ENCODE peak calls at places on chromosomes 1 and 21, in eight cellular contexts. One of them, this sample, is unnamed.

GRCh38 chr21:44802396-44803153 is 955 bp upstream of the UBE2G2 start:
- DNase-seq in hippocampal formation: no peak
- DNase-seq in fibroblast of lung: peak
- DNase-seq in renal cortical epithelial cell: no peak
- DNase-seq in stimulated activated CD8-positive, alpha-beta memory T cell treated with anti-CD3 and anti-CD28 coated beads, Interleukin-15, amount 100 ng/mL, for 1 hour: no peak
- DNase-seq in A172: peak
- DNase-seq in effector CD4-positive, alpha-beta T cell: no peak
- DNase-seq in activated T-cell treated with anti-CD3 and anti-CD28 coated beads for 48 hours: no peak
- DNase-seq in this sample: no peak

GRCh38 chr1:90133133-90133532 is 138.2 kb downstream of the ZNF326 start:
- DNase-seq in hippocampal formation: no peak
- DNase-seq in fibroblast of lung: peak
- DNase-seq in renal cortical epithelial cell: peak
- DNase-seq in stimulated activated CD8-positive, alpha-beta memory T cell treated with anti-CD3 and anti-CD28 coated beads, Interleukin-15, amount 100 ng/mL, for 1 hour: no peak
- DNase-seq in A172: peak
- DNase-seq in effector CD4-positive, alpha-beta T cell: no peak
- DNase-seq in activated T-cell treated with anti-CD3 and anti-CD28 coated beads for 48 hours: no peak
- DNase-seq in this sample: no peak

GRCh38 chr1:38858833-38859560 is 575 bp downstream of the RRAGC start:
- DNase-seq in hippocampal formation: peak
- DNase-seq in fibroblast of lung: peak
- DNase-seq in renal cortical epithelial cell: peak
- DNase-seq in stimulated activated CD8-positive, alpha-beta memory T cell treated with anti-CD3 and anti-CD28 coated beads, Interleukin-15, amount 100 ng/mL, for 1 hour: peak
- DNase-seq in A172: peak
- DNase-seq in effector CD4-positive, alpha-beta T cell: peak
- DNase-seq in activated T-cell treated with anti-CD3 and anti-CD28 coated beads for 48 hours: peak
- DNase-seq in this sample: no peak

GRCh38 chr1:226804907-226805759 is 65.3 kb upstream of the PSEN2 start:
- DNase-seq in hippocampal formation: no peak
- DNase-seq in fibroblast of lung: no peak
- DNase-seq in renal cortical epithelial cell: no peak
- DNase-seq in stimulated activated CD8-positive, alpha-beta memory T cell treated with anti-CD3 and anti-CD28 coated beads, Interleukin-15, amount 100 ng/mL, for 1 hour: no peak
- DNase-seq in A172: no peak
- DNase-seq in effector CD4-positive, alpha-beta T cell: no peak
- DNase-seq in activated T-cell treated with anti-CD3 and anti-CD28 coated beads for 48 hours: no peak
- DNase-seq in this sample: no peak

GRCh38 chr1:192445849-192446489 is 129.2 kb downstream of the RGS21 start:
- DNase-seq in hippocampal formation: no peak
- DNase-seq in fibroblast of lung: peak
- DNase-seq in renal cortical epithelial cell: peak
- DNase-seq in stimulated activated CD8-positive, alpha-beta memory T cell treated with anti-CD3 and anti-CD28 coated beads, Interleukin-15, amount 100 ng/mL, for 1 hour: peak
- DNase-seq in A172: peak
- DNase-seq in effector CD4-positive, alpha-beta T cell: peak
- DNase-seq in activated T-cell treated with anti-CD3 and anti-CD28 coated beads for 48 hours: peak
- DNase-seq in this sample: no peak

GRCh38 chr1:9257851-9258250 is 23.3 kb downstream of the H6PD start:
- DNase-seq in hippocampal formation: no peak
- DNase-seq in fibroblast of lung: no peak
- DNase-seq in renal cortical epithelial cell: no peak
- DNase-seq in stimulated activated CD8-positive, alpha-beta memory T cell treated with anti-CD3 and anti-CD28 coated beads, Interleukin-15, amount 100 ng/mL, for 1 hour: no peak
- DNase-seq in A172: no peak
- DNase-seq in effector CD4-positive, alpha-beta T cell: no peak
- DNase-seq in activated T-cell treated with anti-CD3 and anti-CD28 coated beads for 48 hours: no peak
- DNase-seq in this sample: no peak

GRCh38 chr1:5915587-5916571 is 76.3 kb downstream of the NPHP4 start:
- DNase-seq in hippocampal formation: peak
- DNase-seq in fibroblast of lung: peak
- DNase-seq in renal cortical epithelial cell: peak
- DNase-seq in stimulated activated CD8-positive, alpha-beta memory T cell treated with anti-CD3 and anti-CD28 coated beads, Interleukin-15, amount 100 ng/mL, for 1 hour: no peak
- DNase-seq in A172: peak
- DNase-seq in effector CD4-positive, alpha-beta T cell: no peak
- DNase-seq in activated T-cell treated with anti-CD3 and anti-CD28 coated beads for 48 hours: no peak
- DNase-seq in this sample: no peak

GRCh38 chr1:36889846-36890245 is 144.5 kb downstream of the GRIK3 start:
- DNase-seq in hippocampal formation: no peak
- DNase-seq in fibroblast of lung: no peak
- DNase-seq in renal cortical epithelial cell: no peak
- DNase-seq in stimulated activated CD8-positive, alpha-beta memory T cell treated with anti-CD3 and anti-CD28 coated beads, Interleukin-15, amount 100 ng/mL, for 1 hour: no peak
- DNase-seq in A172: no peak
- DNase-seq in effector CD4-positive, alpha-beta T cell: no peak
- DNase-seq in activated T-cell treated with anti-CD3 and anti-CD28 coated beads for 48 hours: no peak
- DNase-seq in this sample: no peak

GRCh38 chr1:218330043-218330623 is 15.0 kb upstream of the TGFB2 start:
- DNase-seq in hippocampal formation: no peak
- DNase-seq in fibroblast of lung: peak
- DNase-seq in renal cortical epithelial cell: peak
- DNase-seq in stimulated activated CD8-positive, alpha-beta memory T cell treated with anti-CD3 and anti-CD28 coated beads, Interleukin-15, amount 100 ng/mL, for 1 hour: no peak
- DNase-seq in A172: peak
- DNase-seq in effector CD4-positive, alpha-beta T cell: no peak
- DNase-seq in activated T-cell treated with anti-CD3 and anti-CD28 coated beads for 48 hours: no peak
- DNase-seq in this sample: no peak

GRCh38 chr21:14752006-14752909 is 206.1 kb upstream of the SAMSN1 start:
- DNase-seq in hippocampal formation: no peak
- DNase-seq in fibroblast of lung: no peak
- DNase-seq in renal cortical epithelial cell: no peak
- DNase-seq in stimulated activated CD8-positive, alpha-beta memory T cell treated with anti-CD3 and anti-CD28 coated beads, Interleukin-15, amount 100 ng/mL, for 1 hour: no peak
- DNase-seq in A172: no peak
- DNase-seq in effector CD4-positive, alpha-beta T cell: no peak
- DNase-seq in activated T-cell treated with anti-CD3 and anti-CD28 coated beads for 48 hours: no peak
- DNase-seq in this sample: no peak

GRCh38 chr21:25080161-25080560 is 527.1 kb downstream of the MRPL39 start:
- DNase-seq in hippocampal formation: no peak
- DNase-seq in fibroblast of lung: peak
- DNase-seq in renal cortical epithelial cell: no peak
- DNase-seq in stimulated activated CD8-positive, alpha-beta memory T cell treated with anti-CD3 and anti-CD28 coated beads, Interleukin-15, amount 100 ng/mL, for 1 hour: no peak
- DNase-seq in A172: no peak
- DNase-seq in effector CD4-positive, alpha-beta T cell: no peak
- DNase-seq in activated T-cell treated with anti-CD3 and anti-CD28 coated beads for 48 hours: no peak
- DNase-seq in this sample: no peak

GRCh38 chr21:38388219-38388618 is 110.1 kb downstream of the ERG start:
- DNase-seq in hippocampal formation: no peak
- DNase-seq in fibroblast of lung: peak
- DNase-seq in renal cortical epithelial cell: no peak
- DNase-seq in stimulated activated CD8-positive, alpha-beta memory T cell treated with anti-CD3 and anti-CD28 coated beads, Interleukin-15, amount 100 ng/mL, for 1 hour: no peak
- DNase-seq in A172: no peak
- DNase-seq in effector CD4-positive, alpha-beta T cell: no peak
- DNase-seq in activated T-cell treated with anti-CD3 and anti-CD28 coated beads for 48 hours: no peak
- DNase-seq in this sample: no peak

GRCh38 chr1:1006305-1007159 is 6.6 kb upstream of the HES4 start:
- DNase-seq in hippocampal formation: no peak
- DNase-seq in fibroblast of lung: no peak
- DNase-seq in renal cortical epithelial cell: no peak
- DNase-seq in stimulated activated CD8-positive, alpha-beta memory T cell treated with anti-CD3 and anti-CD28 coated beads, Interleukin-15, amount 100 ng/mL, for 1 hour: no peak
- DNase-seq in A172: no peak
- DNase-seq in effector CD4-positive, alpha-beta T cell: no peak
- DNase-seq in activated T-cell treated with anti-CD3 and anti-CD28 coated beads for 48 hours: no peak
- DNase-seq in this sample: no peak

GRCh38 chr1:243798726-243799125 is 51.3 kb downstream of the AKT3 start:
- DNase-seq in hippocampal formation: no peak
- DNase-seq in fibroblast of lung: peak
- DNase-seq in renal cortical epithelial cell: peak
- DNase-seq in stimulated activated CD8-positive, alpha-beta memory T cell treated with anti-CD3 and anti-CD28 coated beads, Interleukin-15, amount 100 ng/mL, for 1 hour: no peak
- DNase-seq in A172: peak
- DNase-seq in effector CD4-positive, alpha-beta T cell: no peak
- DNase-seq in activated T-cell treated with anti-CD3 and anti-CD28 coated beads for 48 hours: no peak
- DNase-seq in this sample: no peak

GRCh38 chr1:229199892-229200291 is 71.0 kb upstream of the RAB4A start:
- DNase-seq in hippocampal formation: no peak
- DNase-seq in fibroblast of lung: peak
- DNase-seq in renal cortical epithelial cell: no peak
- DNase-seq in stimulated activated CD8-positive, alpha-beta memory T cell treated with anti-CD3 and anti-CD28 coated beads, Interleukin-15, amount 100 ng/mL, for 1 hour: no peak
- DNase-seq in A172: no peak
- DNase-seq in effector CD4-positive, alpha-beta T cell: no peak
- DNase-seq in activated T-cell treated with anti-CD3 and anti-CD28 coated beads for 48 hours: no peak
- DNase-seq in this sample: no peak

GRCh38 chr1:112237983-112238515 is 158.0 kb upstream of the CTTNBP2NL start:
- DNase-seq in hippocampal formation: no peak
- DNase-seq in fibroblast of lung: no peak
- DNase-seq in renal cortical epithelial cell: no peak
- DNase-seq in stimulated activated CD8-positive, alpha-beta memory T cell treated with anti-CD3 and anti-CD28 coated beads, Interleukin-15, amount 100 ng/mL, for 1 hour: no peak
- DNase-seq in A172: no peak
- DNase-seq in effector CD4-positive, alpha-beta T cell: no peak
- DNase-seq in activated T-cell treated with anti-CD3 and anti-CD28 coated beads for 48 hours: no peak
- DNase-seq in this sample: no peak

GRCh38 chr1:69196071-69196470 is 371.7 kb upstream of the LRRC7 start:
- DNase-seq in hippocampal formation: no peak
- DNase-seq in fibroblast of lung: no peak
- DNase-seq in renal cortical epithelial cell: peak
- DNase-seq in stimulated activated CD8-positive, alpha-beta memory T cell treated with anti-CD3 and anti-CD28 coated beads, Interleukin-15, amount 100 ng/mL, for 1 hour: no peak
- DNase-seq in A172: no peak
- DNase-seq in effector CD4-positive, alpha-beta T cell: no peak
- DNase-seq in activated T-cell treated with anti-CD3 and anti-CD28 coated beads for 48 hours: no peak
- DNase-seq in this sample: no peak

GRCh38 chr1:11475718-11476117 is 3.2 kb upstream of the DISP3 start:
- DNase-seq in hippocampal formation: no peak
- DNase-seq in fibroblast of lung: no peak
- DNase-seq in renal cortical epithelial cell: no peak
- DNase-seq in stimulated activated CD8-positive, alpha-beta memory T cell treated with anti-CD3 and anti-CD28 coated beads, Interleukin-15, amount 100 ng/mL, for 1 hour: no peak
- DNase-seq in A172: no peak
- DNase-seq in effector CD4-positive, alpha-beta T cell: no peak
- DNase-seq in activated T-cell treated with anti-CD3 and anti-CD28 coated beads for 48 hours: no peak
- DNase-seq in this sample: no peak

GRCh38 chr1:226019550-226019949 is 20.4 kb upstream of the SDE2 start:
- DNase-seq in hippocampal formation: no peak
- DNase-seq in fibroblast of lung: no peak
- DNase-seq in renal cortical epithelial cell: no peak
- DNase-seq in stimulated activated CD8-positive, alpha-beta memory T cell treated with anti-CD3 and anti-CD28 coated beads, Interleukin-15, amount 100 ng/mL, for 1 hour: no peak
- DNase-seq in A172: no peak
- DNase-seq in effector CD4-positive, alpha-beta T cell: no peak
- DNase-seq in activated T-cell treated with anti-CD3 and anti-CD28 coated beads for 48 hours: no peak
- DNase-seq in this sample: no peak

GRCh38 chr1:240946926-240947325 is 335.0 kb upstream of the GREM2 start:
- DNase-seq in hippocampal formation: no peak
- DNase-seq in fibroblast of lung: peak
- DNase-seq in renal cortical epithelial cell: peak
- DNase-seq in stimulated activated CD8-positive, alpha-beta memory T cell treated with anti-CD3 and anti-CD28 coated beads, Interleukin-15, amount 100 ng/mL, for 1 hour: no peak
- DNase-seq in A172: peak
- DNase-seq in effector CD4-positive, alpha-beta T cell: no peak
- DNase-seq in activated T-cell treated with anti-CD3 and anti-CD28 coated beads for 48 hours: no peak
- DNase-seq in this sample: no peak

GRCh38 chr1:3703786-3704396 is 48.4 kb upstream of the CCDC27 start:
- DNase-seq in hippocampal formation: no peak
- DNase-seq in fibroblast of lung: no peak
- DNase-seq in renal cortical epithelial cell: no peak
- DNase-seq in stimulated activated CD8-positive, alpha-beta memory T cell treated with anti-CD3 and anti-CD28 coated beads, Interleukin-15, amount 100 ng/mL, for 1 hour: no peak
- DNase-seq in A172: no peak
- DNase-seq in effector CD4-positive, alpha-beta T cell: no peak
- DNase-seq in activated T-cell treated with anti-CD3 and anti-CD28 coated beads for 48 hours: no peak
- DNase-seq in this sample: no peak

GRCh38 chr1:203828424-203828823 is 33.0 kb upstream of the SNRPE start:
- DNase-seq in hippocampal formation: no peak
- DNase-seq in fibroblast of lung: no peak
- DNase-seq in renal cortical epithelial cell: no peak
- DNase-seq in stimulated activated CD8-positive, alpha-beta memory T cell treated with anti-CD3 and anti-CD28 coated beads, Interleukin-15, amount 100 ng/mL, for 1 hour: no peak
- DNase-seq in A172: no peak
- DNase-seq in effector CD4-positive, alpha-beta T cell: no peak
- DNase-seq in activated T-cell treated with anti-CD3 and anti-CD28 coated beads for 48 hours: no peak
- DNase-seq in this sample: no peak

GRCh38 chr1:93681549-93682412 is at the start of gene BCAR3:
- DNase-seq in hippocampal formation: peak
- DNase-seq in fibroblast of lung: peak
- DNase-seq in renal cortical epithelial cell: no peak
- DNase-seq in stimulated activated CD8-positive, alpha-beta memory T cell treated with anti-CD3 and anti-CD28 coated beads, Interleukin-15, amount 100 ng/mL, for 1 hour: no peak
- DNase-seq in A172: peak
- DNase-seq in effector CD4-positive, alpha-beta T cell: no peak
- DNase-seq in activated T-cell treated with anti-CD3 and anti-CD28 coated beads for 48 hours: no peak
- DNase-seq in this sample: no peak

GRCh38 chr1:112937495-112937894 is 18.5 kb downstream of the SLC16A1 start:
- DNase-seq in hippocampal formation: no peak
- DNase-seq in fibroblast of lung: no peak
- DNase-seq in renal cortical epithelial cell: peak
- DNase-seq in stimulated activated CD8-positive, alpha-beta memory T cell treated with anti-CD3 and anti-CD28 coated beads, Interleukin-15, amount 100 ng/mL, for 1 hour: no peak
- DNase-seq in A172: no peak
- DNase-seq in effector CD4-positive, alpha-beta T cell: no peak
- DNase-seq in activated T-cell treated with anti-CD3 and anti-CD28 coated beads for 48 hours: no peak
- DNase-seq in this sample: no peak

GRCh38 chr1:67647036-67647798 is 37.8 kb upstream of the GADD45A start:
- DNase-seq in hippocampal formation: no peak
- DNase-seq in fibroblast of lung: peak
- DNase-seq in renal cortical epithelial cell: peak
- DNase-seq in stimulated activated CD8-positive, alpha-beta memory T cell treated with anti-CD3 and anti-CD28 coated beads, Interleukin-15, amount 100 ng/mL, for 1 hour: no peak
- DNase-seq in A172: peak
- DNase-seq in effector CD4-positive, alpha-beta T cell: no peak
- DNase-seq in activated T-cell treated with anti-CD3 and anti-CD28 coated beads for 48 hours: no peak
- DNase-seq in this sample: no peak

GRCh38 chr21:14064296-14064645 is 146.5 kb downstream of the LIPI start:
- DNase-seq in hippocampal formation: no peak
- DNase-seq in fibroblast of lung: no peak
- DNase-seq in renal cortical epithelial cell: no peak
- DNase-seq in stimulated activated CD8-positive, alpha-beta memory T cell treated with anti-CD3 and anti-CD28 coated beads, Interleukin-15, amount 100 ng/mL, for 1 hour: no peak
- DNase-seq in A172: no peak
- DNase-seq in effector CD4-positive, alpha-beta T cell: no peak
- DNase-seq in activated T-cell treated with anti-CD3 and anti-CD28 coated beads for 48 hours: no peak
- DNase-seq in this sample: no peak

GRCh38 chr1:52665173-52666020 is 32.4 kb downstream of the SHISAL2A start:
- DNase-seq in hippocampal formation: no peak
- DNase-seq in fibroblast of lung: no peak
- DNase-seq in renal cortical epithelial cell: peak
- DNase-seq in stimulated activated CD8-positive, alpha-beta memory T cell treated with anti-CD3 and anti-CD28 coated beads, Interleukin-15, amount 100 ng/mL, for 1 hour: no peak
- DNase-seq in A172: no peak
- DNase-seq in effector CD4-positive, alpha-beta T cell: no peak
- DNase-seq in activated T-cell treated with anti-CD3 and anti-CD28 coated beads for 48 hours: no peak
- DNase-seq in this sample: no peak

GRCh38 chr1:116268211-116268610 is 104.8 kb upstream of the ATP1A1 start:
- DNase-seq in hippocampal formation: no peak
- DNase-seq in fibroblast of lung: peak
- DNase-seq in renal cortical epithelial cell: peak
- DNase-seq in stimulated activated CD8-positive, alpha-beta memory T cell treated with anti-CD3 and anti-CD28 coated beads, Interleukin-15, amount 100 ng/mL, for 1 hour: no peak
- DNase-seq in A172: peak
- DNase-seq in effector CD4-positive, alpha-beta T cell: no peak
- DNase-seq in activated T-cell treated with anti-CD3 and anti-CD28 coated beads for 48 hours: no peak
- DNase-seq in this sample: no peak

This sample was measured in T-helper 22 cell.